ENCODE peak calls at places on chromosomes 12 and 14, in nine cellular contexts. One of them, this sample, is unnamed.

GRCh38 chr12:24846689-24847088 is 102.2 kb downstream of the BCAT1 start:
- DNase-seq in HCT116: no peak
- DNase-seq in stimulated activated CD8-positive, alpha-beta memory T cell treated with anti-CD3 and anti-CD28 coated beads, Interleukin-15, amount 100 ng/mL, for 24 hours: no peak
- DNase-seq in NCI-H748 treated with DMSO at 0.1 percent for 48 hours: no peak
- DNase-seq in putamen: no peak
- DNase-seq in GM23338: no peak
- DNase-seq in MM.1S: no peak
- DNase-seq in dermis microvascular lymphatic vessel endothelial cell: no peak
- DNase-seq in tibial artery: no peak
- DNase-seq in this sample: no peak

GRCh38 chr12:49916129-49916919 is 12.6 kb upstream of the FAIM2 start:
- DNase-seq in HCT116: no peak
- DNase-seq in stimulated activated CD8-positive, alpha-beta memory T cell treated with anti-CD3 and anti-CD28 coated beads, Interleukin-15, amount 100 ng/mL, for 24 hours: no peak
- DNase-seq in NCI-H748 treated with DMSO at 0.1 percent for 48 hours: no peak
- DNase-seq in putamen: no peak
- DNase-seq in GM23338: no peak
- DNase-seq in MM.1S: no peak
- DNase-seq in dermis microvascular lymphatic vessel endothelial cell: no peak
- DNase-seq in tibial artery: no peak
- DNase-seq in this sample: no peak

GRCh38 chr12:54538136-54538700 is 11.2 kb upstream of the PDE1B start:
- DNase-seq in HCT116: no peak
- DNase-seq in stimulated activated CD8-positive, alpha-beta memory T cell treated with anti-CD3 and anti-CD28 coated beads, Interleukin-15, amount 100 ng/mL, for 24 hours: no peak
- DNase-seq in NCI-H748 treated with DMSO at 0.1 percent for 48 hours: no peak
- DNase-seq in putamen: no peak
- DNase-seq in GM23338: no peak
- DNase-seq in MM.1S: no peak
- DNase-seq in dermis microvascular lymphatic vessel endothelial cell: no peak
- DNase-seq in tibial artery: no peak
- DNase-seq in this sample: no peak

GRCh38 chr12:93990832-93991748 is 157.3 kb upstream of the PLXNC1 start:
- DNase-seq in HCT116: no peak
- DNase-seq in stimulated activated CD8-positive, alpha-beta memory T cell treated with anti-CD3 and anti-CD28 coated beads, Interleukin-15, amount 100 ng/mL, for 24 hours: no peak
- DNase-seq in NCI-H748 treated with DMSO at 0.1 percent for 48 hours: peak
- DNase-seq in putamen: peak
- DNase-seq in GM23338: peak
- DNase-seq in MM.1S: no peak
- DNase-seq in dermis microvascular lymphatic vessel endothelial cell: peak
- DNase-seq in tibial artery: peak
- DNase-seq in this sample: no peak

GRCh38 chr12:69471667-69472385 is 1.6 kb downstream of the FRS2 start:
- DNase-seq in HCT116: no peak
- DNase-seq in stimulated activated CD8-positive, alpha-beta memory T cell treated with anti-CD3 and anti-CD28 coated beads, Interleukin-15, amount 100 ng/mL, for 24 hours: no peak
- DNase-seq in NCI-H748 treated with DMSO at 0.1 percent for 48 hours: no peak
- DNase-seq in putamen: no peak
- DNase-seq in GM23338: no peak
- DNase-seq in MM.1S: no peak
- DNase-seq in dermis microvascular lymphatic vessel endothelial cell: no peak
- DNase-seq in tibial artery: no peak
- DNase-seq in this sample: no peak

GRCh38 chr12:45621703-45622102 is 107.8 kb upstream of the ARID2 start:
- DNase-seq in HCT116: no peak
- DNase-seq in stimulated activated CD8-positive, alpha-beta memory T cell treated with anti-CD3 and anti-CD28 coated beads, Interleukin-15, amount 100 ng/mL, for 24 hours: no peak
- DNase-seq in NCI-H748 treated with DMSO at 0.1 percent for 48 hours: no peak
- DNase-seq in putamen: no peak
- DNase-seq in GM23338: no peak
- DNase-seq in MM.1S: no peak
- DNase-seq in dermis microvascular lymphatic vessel endothelial cell: no peak
- DNase-seq in tibial artery: no peak
- DNase-seq in this sample: no peak

GRCh38 chr14:90804292-90804671 is 11.9 kb downstream of the TTC7B start:
- DNase-seq in HCT116: no peak
- DNase-seq in stimulated activated CD8-positive, alpha-beta memory T cell treated with anti-CD3 and anti-CD28 coated beads, Interleukin-15, amount 100 ng/mL, for 24 hours: no peak
- DNase-seq in NCI-H748 treated with DMSO at 0.1 percent for 48 hours: no peak
- DNase-seq in putamen: no peak
- DNase-seq in GM23338: no peak
- DNase-seq in MM.1S: no peak
- DNase-seq in dermis microvascular lymphatic vessel endothelial cell: no peak
- DNase-seq in tibial artery: no peak
- DNase-seq in this sample: no peak

GRCh38 chr12:18281941-18282340 is 20.6 kb downstream of the PIK3C2G start:
- DNase-seq in HCT116: no peak
- DNase-seq in stimulated activated CD8-positive, alpha-beta memory T cell treated with anti-CD3 and anti-CD28 coated beads, Interleukin-15, amount 100 ng/mL, for 24 hours: no peak
- DNase-seq in NCI-H748 treated with DMSO at 0.1 percent for 48 hours: no peak
- DNase-seq in putamen: no peak
- DNase-seq in GM23338: no peak
- DNase-seq in MM.1S: no peak
- DNase-seq in dermis microvascular lymphatic vessel endothelial cell: no peak
- DNase-seq in tibial artery: no peak
- DNase-seq in this sample: no peak

GRCh38 chr14:26855051-26855753 is 257.4 kb upstream of the NOVA1 start:
- DNase-seq in HCT116: no peak
- DNase-seq in stimulated activated CD8-positive, alpha-beta memory T cell treated with anti-CD3 and anti-CD28 coated beads, Interleukin-15, amount 100 ng/mL, for 24 hours: no peak
- DNase-seq in NCI-H748 treated with DMSO at 0.1 percent for 48 hours: no peak
- DNase-seq in putamen: no peak
- DNase-seq in GM23338: no peak
- DNase-seq in MM.1S: no peak
- DNase-seq in dermis microvascular lymphatic vessel endothelial cell: no peak
- DNase-seq in tibial artery: no peak
- DNase-seq in this sample: no peak

GRCh38 chr14:104268725-104269436 is 130.5 kb downstream of the KIF26A start:
- DNase-seq in HCT116: no peak
- DNase-seq in stimulated activated CD8-positive, alpha-beta memory T cell treated with anti-CD3 and anti-CD28 coated beads, Interleukin-15, amount 100 ng/mL, for 24 hours: no peak
- DNase-seq in NCI-H748 treated with DMSO at 0.1 percent for 48 hours: no peak
- DNase-seq in putamen: no peak
- DNase-seq in GM23338: no peak
- DNase-seq in MM.1S: no peak
- DNase-seq in dermis microvascular lymphatic vessel endothelial cell: no peak
- DNase-seq in tibial artery: no peak
- DNase-seq in this sample: no peak

GRCh38 chr14:71119075-71119474 is 211.8 kb downstream of the PCNX1 start:
- DNase-seq in HCT116: no peak
- DNase-seq in stimulated activated CD8-positive, alpha-beta memory T cell treated with anti-CD3 and anti-CD28 coated beads, Interleukin-15, amount 100 ng/mL, for 24 hours: no peak
- DNase-seq in NCI-H748 treated with DMSO at 0.1 percent for 48 hours: no peak
- DNase-seq in putamen: no peak
- DNase-seq in GM23338: no peak
- DNase-seq in MM.1S: no peak
- DNase-seq in dermis microvascular lymphatic vessel endothelial cell: no peak
- DNase-seq in tibial artery: no peak
- DNase-seq in this sample: no peak

GRCh38 chr14:99824776-99825175 is 31.6 kb downstream of the EML1 start:
- DNase-seq in HCT116: no peak
- DNase-seq in stimulated activated CD8-positive, alpha-beta memory T cell treated with anti-CD3 and anti-CD28 coated beads, Interleukin-15, amount 100 ng/mL, for 24 hours: no peak
- DNase-seq in NCI-H748 treated with DMSO at 0.1 percent for 48 hours: no peak
- DNase-seq in putamen: no peak
- DNase-seq in GM23338: no peak
- DNase-seq in MM.1S: no peak
- DNase-seq in dermis microvascular lymphatic vessel endothelial cell: no peak
- DNase-seq in tibial artery: no peak
- DNase-seq in this sample: no peak

GRCh38 chr14:56087824-56088571 is 30.2 kb upstream of the PELI2 start:
- DNase-seq in HCT116: no peak
- DNase-seq in stimulated activated CD8-positive, alpha-beta memory T cell treated with anti-CD3 and anti-CD28 coated beads, Interleukin-15, amount 100 ng/mL, for 24 hours: no peak
- DNase-seq in NCI-H748 treated with DMSO at 0.1 percent for 48 hours: no peak
- DNase-seq in putamen: no peak
- DNase-seq in GM23338: no peak
- DNase-seq in MM.1S: no peak
- DNase-seq in dermis microvascular lymphatic vessel endothelial cell: no peak
- DNase-seq in tibial artery: no peak
- DNase-seq in this sample: no peak

GRCh38 chr14:38056270-38056669 is 151.4 kb upstream of the SSTR1 start:
- DNase-seq in HCT116: no peak
- DNase-seq in stimulated activated CD8-positive, alpha-beta memory T cell treated with anti-CD3 and anti-CD28 coated beads, Interleukin-15, amount 100 ng/mL, for 24 hours: no peak
- DNase-seq in NCI-H748 treated with DMSO at 0.1 percent for 48 hours: no peak
- DNase-seq in putamen: no peak
- DNase-seq in GM23338: peak
- DNase-seq in MM.1S: no peak
- DNase-seq in dermis microvascular lymphatic vessel endothelial cell: peak
- DNase-seq in tibial artery: no peak
- DNase-seq in this sample: no peak

GRCh38 chr14:90715993-90716392 is 100.2 kb downstream of the TTC7B start:
- DNase-seq in HCT116: no peak
- DNase-seq in stimulated activated CD8-positive, alpha-beta memory T cell treated with anti-CD3 and anti-CD28 coated beads, Interleukin-15, amount 100 ng/mL, for 24 hours: no peak
- DNase-seq in NCI-H748 treated with DMSO at 0.1 percent for 48 hours: no peak
- DNase-seq in putamen: no peak
- DNase-seq in GM23338: no peak
- DNase-seq in MM.1S: no peak
- DNase-seq in dermis microvascular lymphatic vessel endothelial cell: no peak
- DNase-seq in tibial artery: no peak
- DNase-seq in this sample: no peak

GRCh38 chr12:23472329-23472971 is 477.0 kb downstream of the SOX5 start:
- DNase-seq in HCT116: no peak
- DNase-seq in stimulated activated CD8-positive, alpha-beta memory T cell treated with anti-CD3 and anti-CD28 coated beads, Interleukin-15, amount 100 ng/mL, for 24 hours: no peak
- DNase-seq in NCI-H748 treated with DMSO at 0.1 percent for 48 hours: no peak
- DNase-seq in putamen: no peak
- DNase-seq in GM23338: peak
- DNase-seq in MM.1S: no peak
- DNase-seq in dermis microvascular lymphatic vessel endothelial cell: no peak
- DNase-seq in tibial artery: no peak
- DNase-seq in this sample: no peak

GRCh38 chr12:53338916-53339315 is 2.8 kb upstream of the SP7 start:
- DNase-seq in HCT116: no peak
- DNase-seq in stimulated activated CD8-positive, alpha-beta memory T cell treated with anti-CD3 and anti-CD28 coated beads, Interleukin-15, amount 100 ng/mL, for 24 hours: no peak
- DNase-seq in NCI-H748 treated with DMSO at 0.1 percent for 48 hours: no peak
- DNase-seq in putamen: no peak
- DNase-seq in GM23338: no peak
- DNase-seq in MM.1S: no peak
- DNase-seq in dermis microvascular lymphatic vessel endothelial cell: no peak
- DNase-seq in tibial artery: no peak
- DNase-seq in this sample: no peak